ENCODE peak calls at places on chromosomes 3 and 15, in eight cellular contexts. P is NCI-H1105, T is substantia nigra, A is activated T-cell treated with anti-CD3 and anti-CD28 coated beads for 48 hours, Y is germinal center, L is Daoy, K is BJ, V is ELF-1. W is an unnamed sample.

GRCh38 chr15:61871926-61872522 is 188.2 kb downstream of the VPS13C start:
- DNase-seq in V (no peak), A (no peak), L (no peak), K (no peak), Y (peak; percentile 7), P (peak; percentile 47), T (no peak), W (peak; percentile 13)

GRCh38 chr3:97658670-97659285 is 105.8 kb upstream of the ARL6 start:
- DNase-seq in P (peak; percentile 42), T (no peak), Y (no peak), V (peak; percentile 8), L (no peak), A (no peak), K (no peak), W (peak; percentile 70)

GRCh38 chr15:82810863-82811421 is 1.5 kb downstream of the WHAMM start:
- DNase-seq in L (no peak), V (no peak), T (no peak), Y (no peak), A (no peak), K (no peak), P (no peak), W (no peak)

GRCh38 chr3:168828536-168828935 is 732.8 kb upstream of the GOLIM4 start:
- DNase-seq in V (no peak), L (no peak), A (no peak), P (no peak), K (no peak), Y (no peak), T (no peak), W (no peak)

GRCh38 chr3:64674591-64675076 is 13.2 kb downstream of the ADAMTS9 start:
- DNase-seq in V (peak; percentile 31), P (no peak), Y (no peak), L (peak; percentile 12), A (no peak), T (no peak), K (no peak), W (no peak)

GRCh38 chr3:128409621-128410581 is 56.8 kb downstream of the DNAJB8 start:
- DNase-seq in Y (no peak), A (no peak), P (no peak), V (no peak), T (no peak), K (no peak), L (no peak), W (no peak)

GRCh38 chr3:151276038-151277027 is 2.0 kb downstream of the P2RY14 start:
- DNase-seq in Y (peak; percentile 13), T (no peak), L (no peak), K (no peak), V (peak; percentile 30), A (no peak), P (no peak), W (no peak)

GRCh38 chr15:78620021-78620838 is 566 bp downstream of the CHRNA3 start:
- DNase-seq in V (peak; percentile 76), L (peak; percentile 41), P (no peak), T (no peak), A (no peak), Y (no peak), K (no peak), W (peak; percentile 6)

GRCh38 chr3:50623840-50624474 is 7.0 kb downstream of the MAPKAPK3 start:
- DNase-seq in K (no peak), T (no peak), P (no peak), L (no peak), Y (no peak), V (no peak), A (peak; percentile 55), W (no peak)

GRCh38 chr3:193782280-193782654 is 189.3 kb downstream of the OPA1 start:
- DNase-seq in Y (no peak), K (no peak), A (no peak), V (peak; percentile 96), T (no peak), P (no peak), L (peak; percentile 89), W (no peak)

GRCh38 chr3:73026702-73027101 is 30.1 kb downstream of the PPP4R2 start:
- DNase-seq in V (no peak), K (no peak), Y (no peak), A (no peak), T (no peak), L (no peak), P (no peak), W (no peak)

GRCh38 chr15:45457215-45457614 is 65.3 kb downstream of the SLC30A4 start:
- DNase-seq in L (peak; percentile 19), Y (peak; percentile 24), T (no peak), A (no peak), K (no peak), V (no peak), P (no peak), W (no peak)

GRCh38 chr3:197027151-197027895 is 2.3 kb downstream of the MELTF start:
- DNase-seq in A (no peak), P (no peak), T (no peak), Y (no peak), L (peak; percentile 62), K (no peak), V (no peak), W (no peak)

GRCh38 chr15:42100021-42100800 is 5.8 kb upstream of the PLA2G4D start:
- DNase-seq in T (no peak), V (peak; percentile 34), A (no peak), L (peak; percentile 83), Y (no peak), P (no peak), K (no peak), W (no peak)

GRCh38 chr15:58062983-58063382 is 2.5 kb downstream of the ALDH1A2 start:
- DNase-seq in Y (no peak), A (no peak), V (no peak), L (no peak), K (no peak), P (no peak), T (no peak), W (no peak)

GRCh38 chr3:55252921-55253320 is 234.2 kb downstream of the WNT5A start:
- DNase-seq in T (no peak), K (no peak), V (no peak), Y (no peak), A (no peak), L (no peak), P (no peak), W (no peak)

GRCh38 chr3:153343988-153344782 is 182.2 kb downstream of the RAP2B start:
- DNase-seq in V (peak; percentile 3), L (no peak), K (no peak), A (no peak), T (no peak), Y (no peak), P (no peak), W (no peak)

GRCh38 chr3:150215616-150216015 is 192.5 kb upstream of the TSC22D2 start:
- DNase-seq in K (no peak), V (no peak), T (no peak), L (no peak), Y (no peak), A (no peak), P (no peak), W (no peak)

GRCh38 chr3:140545756-140546155 is 132.1 kb upstream of the TRIM42 start:
- DNase-seq in P (no peak), L (no peak), T (no peak), V (no peak), A (no peak), Y (no peak), K (peak; percentile 4), W (no peak)

GRCh38 chr15:86654501-86654900 is 574.8 kb downstream of the AGBL1 start:
- DNase-seq in V (no peak), K (no peak), Y (no peak), P (no peak), A (no peak), T (no peak), L (no peak), W (no peak)

GRCh38 chr15:67504796-67505195 is 16.1 kb upstream of the C15orf61 start:
- DNase-seq in V (no peak), L (no peak), K (peak; percentile 63), Y (no peak), P (no peak), A (no peak), T (no peak), W (no peak)

GRCh38 chr15:54803139-54803808 is 393.5 kb downstream of the RSL24D1 start:
- DNase-seq in P (no peak), V (no peak), Y (no peak), L (no peak), A (no peak), T (no peak), K (no peak), W (no peak)

GRCh38 chr3:13420817-13421755 is 964 bp upstream of the NUP210 start:
- DNase-seq in V (no peak), P (no peak), Y (peak; percentile 61), T (no peak), L (no peak), A (peak; percentile 72), K (no peak), W (no peak)

GRCh38 chr3:72887723-72888545 is at the start of gene GXYLT2:
- DNase-seq in L (peak; percentile 74), Y (peak; percentile 40), P (peak; percentile 34), A (peak; percentile 35), V (peak; percentile 79), K (no peak), T (peak; percentile 49), W (no peak)

GRCh38 chr3:15779111-15779510 is 18.7 kb downstream of the ANKRD28 start:
- DNase-seq in K (no peak), V (no peak), L (no peak), P (no peak), Y (no peak), A (no peak), T (no peak), W (no peak)

GRCh38 chr3:34777361-34777760 is 862.0 kb upstream of the ARPP21 start:
- DNase-seq in A (no peak), Y (no peak), T (no peak), V (no peak), L (no peak), K (no peak), P (no peak), W (no peak)

GRCh38 chr3:122689587-122689986 is 8.9 kb downstream of the PARP14 start:
- DNase-seq in T (no peak), Y (no peak), A (no peak), K (no peak), P (no peak), V (peak; percentile 14), L (peak; percentile 58), W (no peak)

GRCh38 chr3:150227839-150228238 is 180.3 kb upstream of the TSC22D2 start:
- DNase-seq in T (peak; percentile 40), V (peak; percentile 86), Y (peak; percentile 47), L (peak; percentile 81), K (no peak), P (peak; percentile 73), A (peak; percentile 29), W (peak; percentile 70)

GRCh38 chr3:50123394-50124361 is 31.4 kb upstream of the SEMA3F start:
- DNase-seq in T (no peak), K (no peak), Y (no peak), A (no peak), L (no peak), P (no peak), V (no peak), W (no peak)

GRCh38 chr15:47983533-47983932 is 137.3 kb upstream of the SLC24A5 start:
- DNase-seq in V (no peak), Y (no peak), P (no peak), L (peak; percentile 18), T (no peak), A (no peak), K (no peak), W (no peak)

GRCh38 chr3:46517016-46517770 is 19.4 kb downstream of the RTP3 start:
- DNase-seq in K (peak; percentile 45), L (peak; percentile 78), Y (no peak), T (no peak), P (no peak), V (no peak), A (no peak), W (no peak)

GRCh38 chr3:140216249-140216648 is 281.3 kb downstream of the CLSTN2 start:
- DNase-seq in T (no peak), L (peak; percentile 23), A (no peak), P (no peak), Y (peak; percentile 24), K (no peak), V (no peak), W (peak; percentile 13)

GRCh38 chr3:119649764-119650163 is 10.6 kb downstream of the POPDC2 start:
- DNase-seq in P (peak; percentile 59), L (no peak), K (no peak), V (no peak), Y (no peak), A (no peak), T (no peak), W (peak; percentile 66)

GRCh38 chr3:172646439-172647015 is 64.3 kb downstream of the NCEH1 start:
- DNase-seq in V (no peak), K (no peak), P (peak; percentile 79), T (no peak), Y (no peak), L (peak; percentile 69), A (no peak), W (no peak)

W was measured in NCI-H1436.